ENCODE peak calls at places on chromosomes 13 and 19, in four cellular contexts. E, N, P and Y are unnamed samples.

GRCh38 chr13:71260246-71260645 is 606.8 kb downstream of the DACH1 start:
- DNase-seq in N (no peak), E (no peak), P (no peak), Y (no peak)

GRCh38 chr13:110797230-110797877 is 83.9 kb downstream of the ING1 start:
- DNase-seq in E (no peak), P (no peak), N (no peak), Y (no peak)

GRCh38 chr19:14476663-14477401 is 1.7 kb upstream of the PTGER1 start:
- DNase-seq in P (peak), N (no peak), E (peak), Y (peak)

GRCh38 chr19:39542198-39542597 is 2.2 kb upstream of the EID2 start:
- DNase-seq in N (no peak), E (no peak), P (no peak), Y (no peak)

GRCh38 chr13:39100996-39101751 is 62.9 kb downstream of the NHLRC3 start:
- DNase-seq in E (no peak), P (no peak), N (no peak), Y (no peak)

GRCh38 chr13:63209330-63210017 is 1793.8 kb upstream of the PCDH20 start:
- DNase-seq in E (no peak), P (peak), N (no peak), Y (no peak)

GRCh38 chr13:95641961-95642621 is 2.4 kb downstream of the DZIP1 start:
- DNase-seq in E (peak), N (peak), P (peak), Y (peak)

GRCh38 chr13:109809216-109809890 is 23.0 kb upstream of the IRS2 start:
- DNase-seq in E (no peak), P (peak), N (no peak), Y (no peak)

GRCh38 chr19:7515471-7516226 is at the start of gene ZNF358:
- DNase-seq in E (peak), N (peak), P (peak), Y (no peak)

GRCh38 chr13:112106467-112107141 is 39.7 kb downstream of the SOX1 start:
- DNase-seq in N (no peak), E (no peak), P (no peak), Y (no peak)

GRCh38 chr19:51799311-51799997 is 4.5 kb downstream of the FPR3 start:
- DNase-seq in P (peak), E (no peak), N (peak), Y (no peak)

GRCh38 chr19:4590559-4590958 is 31.1 kb upstream of the SEMA6B start:
- DNase-seq in E (no peak), P (no peak), N (no peak), Y (no peak)

GRCh38 chr13:48155850-48156249 is 60.9 kb upstream of the MED4 start:
- DNase-seq in N (no peak), E (no peak), P (peak), Y (no peak)

GRCh38 chr13:79423801-79424642 is 18.0 kb upstream of the RBM26 start:
- DNase-seq in N (no peak), P (peak), E (peak), Y (no peak)

GRCh38 chr13:75405976-75406703 is 75.8 kb downstream of the TBC1D4 start:
- DNase-seq in P (peak), E (no peak), N (no peak), Y (no peak)

GRCh38 chr19:56316728-56317127 is 2.1 kb upstream of the ZSCAN5A start:
- DNase-seq in N (no peak), P (no peak), E (no peak), Y (no peak)

GRCh38 chr19:15104003-15104402 is 3.2 kb upstream of the SYDE1 start:
- DNase-seq in P (no peak), N (no peak), E (no peak), Y (no peak)

GRCh38 chr13:108963846-108964600 is 334.6 kb downstream of the MYO16 start:
- DNase-seq in E (no peak), P (peak), N (no peak), Y (no peak)

GRCh38 chr13:111033172-111034133 is 81.7 kb upstream of the ARHGEF7 start:
- DNase-seq in P (peak), N (no peak), E (no peak), Y (no peak)

GRCh38 chr13:111852701-111853100 is 214.2 kb upstream of the SOX1 start:
- DNase-seq in P (no peak), N (no peak), E (no peak), Y (peak)

GRCh38 chr19:2654585-2654861 is 48.0 kb downstream of the GNG7 start:
- DNase-seq in N (no peak), E (no peak), P (no peak), Y (no peak)

GRCh38 chr13:35460061-35460460 is 16.4 kb downstream of the MAB21L1 start:
- DNase-seq in P (peak), N (no peak), E (no peak), Y (no peak)

GRCh38 chr13:35455022-35455421 is 21.5 kb downstream of the MAB21L1 start:
- DNase-seq in N (no peak), P (no peak), E (no peak), Y (no peak)

GRCh38 chr13:35457258-35457657 is 19.2 kb downstream of the MAB21L1 start:
- DNase-seq in P (no peak), N (no peak), E (no peak), Y (no peak)
- TF ChIP-seq CTCF in P (no peak), N (no peak), E (no peak), Y (no peak)

GRCh38 chr13:101111894-101112293 is 304.4 kb downstream of the NALCN start:
- DNase-seq in E (no peak), N (no peak), P (no peak), Y (no peak)

GRCh38 chr13:101121608-101122007 is 294.7 kb downstream of the NALCN start:
- DNase-seq in E (no peak), N (no peak), P (no peak), Y (no peak)

GRCh38 chr13:101116381-101116780 is 299.9 kb downstream of the NALCN start:
- DNase-seq in N (no peak), E (no peak), P (no peak), Y (no peak)

GRCh38 chr13:101116826-101117225 is 299.5 kb downstream of the NALCN start:
- DNase-seq in P (no peak), N (no peak), E (no peak), Y (no peak)

GRCh38 chr13:101115762-101116161 is 300.5 kb downstream of the NALCN start:
- DNase-seq in P (peak), N (no peak), E (no peak), Y (no peak)
- TF ChIP-seq CTCF in P (peak), N (no peak), E (no peak), Y (peak)

DNA sequence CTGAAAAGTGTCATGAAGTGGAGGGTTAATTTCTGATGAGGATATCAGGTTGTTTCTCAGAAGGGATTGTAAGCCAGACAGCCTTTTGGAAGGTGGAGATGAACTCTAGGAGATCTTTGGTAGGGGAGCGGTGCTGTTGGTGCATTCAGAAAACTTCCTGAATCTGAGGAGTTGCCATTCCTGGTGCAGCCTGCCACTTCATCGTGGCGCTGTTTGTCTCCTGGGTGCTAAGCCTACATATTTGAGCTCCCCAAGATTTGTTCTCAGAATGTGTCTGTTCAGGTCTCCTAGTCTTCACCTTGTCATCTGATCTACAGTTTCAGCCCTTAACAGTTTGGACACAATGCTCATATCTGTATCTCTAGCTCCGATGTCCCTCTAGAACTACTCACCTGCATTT is 285.6 kb downstream of the MTUS2 start:
- DNase-seq in N (no peak), P (no peak), E (peak), Y (no peak)
- TF ChIP-seq CTCF in N (no peak), P (no peak), E (no peak), Y (no peak)

DNA sequence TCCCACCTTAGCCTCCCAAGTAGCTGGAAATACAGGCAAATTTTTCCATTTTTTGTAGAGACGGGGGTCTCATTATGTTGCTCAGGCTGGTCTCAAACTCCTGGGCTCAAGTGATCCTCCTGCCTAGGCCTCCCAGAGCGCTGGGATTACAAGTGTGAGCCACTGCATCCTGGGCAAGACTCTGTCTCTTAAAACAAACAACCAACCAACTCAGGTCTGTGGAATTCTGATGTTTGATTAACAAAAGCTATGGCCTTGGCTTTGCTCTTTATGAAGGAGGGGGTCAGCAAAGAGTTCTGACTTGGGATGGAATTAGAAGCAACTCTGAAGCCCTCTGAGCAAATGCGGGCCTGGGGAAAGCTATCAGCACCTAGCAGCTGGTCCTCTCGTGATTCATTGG is 117.7 kb downstream of the IER2 start:
- DNase-seq in N (no peak), P (no peak), E (no peak), Y (no peak)
- TF ChIP-seq CTCF in N (no peak), P (no peak), E (no peak), Y (no peak)

DNA sequence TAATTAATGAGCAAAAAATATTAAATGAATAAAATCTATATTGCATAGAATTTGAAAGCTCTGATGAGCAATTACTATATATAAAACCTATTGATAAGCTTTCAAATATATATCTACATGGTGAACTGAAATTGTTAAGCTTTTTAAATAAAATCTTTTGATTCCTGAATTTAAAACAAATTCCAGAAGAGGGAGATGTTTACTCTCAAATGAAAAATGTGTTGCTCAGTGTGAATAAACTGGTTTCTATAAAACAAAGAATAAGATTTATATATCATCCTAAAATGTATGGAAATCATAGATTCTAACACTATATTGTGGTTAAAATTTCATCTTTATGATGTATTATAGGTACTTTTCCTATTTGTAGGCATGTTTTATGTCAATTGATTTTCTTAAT is 171.5 kb upstream of the SLITRK6 start:
- DNase-seq in P (no peak), N (no peak), E (no peak), Y (no peak)
- TF ChIP-seq CTCF in P (no peak), N (no peak), E (no peak), Y (peak)

GRCh38 chr19:40811478-40812341 is 12.7 kb downstream of the EGLN2 start:
- DNase-seq in E (peak), N (peak), P (no peak), Y (no peak)
- TF ChIP-seq CTCF in E (peak), N (peak), P (no peak), Y (peak)

GRCh38 chr13:53066411-53066810 is 37.8 kb downstream of the OLFM4 start:
- DNase-seq in P (no peak), N (no peak), E (no peak), Y (no peak)

GRCh38 chr13:53073711-53074110 is 45.1 kb downstream of the OLFM4 start:
- DNase-seq in N (no peak), P (no peak), E (no peak), Y (no peak)

GRCh38 chr13:53069800-53070199 is 41.2 kb downstream of the OLFM4 start:
- DNase-seq in E (no peak), N (no peak), P (no peak), Y (no peak)

GRCh38 chr13:53064721-53065120 is 36.1 kb downstream of the OLFM4 start:
- DNase-seq in E (no peak), N (no peak), P (no peak), Y (no peak)

GRCh38 chr13:53068841-53069520 is 40.4 kb downstream of the OLFM4 start:
- DNase-seq in E (no peak), P (no peak), N (no peak), Y (no peak)
- TF ChIP-seq CTCF in E (no peak), P (no peak), N (no peak), Y (no peak)

GRCh38 chr13:113146750-113147149 is 11.7 kb upstream of the PROZ start:
- DNase-seq in N (no peak), E (no peak), P (no peak), Y (no peak)
- TF ChIP-seq CTCF in N (no peak), E (no peak), P (no peak), Y (no peak)